ENCODE peak calls at places on chromosome 7, in eight cellular contexts. One of them, this sample, is unnamed. For H3K36me3, the result is how much of the 10 kb centered on the place peaks cover.

GRCh38 chr7:105718511-105718925 is 137.2 kb upstream of the EFCAB10 start:
- DNase-seq in thoracic aorta: no peak
- DNase-seq in keratinocyte: no peak
- DNase-seq in mammary epithelial cell: peak
- DNase-seq in suprapubic skin: no peak
- DNase-seq in adipocyte: no peak
- DNase-seq in lung: no peak
- DNase-seq in pancreas: peak
- DNase-seq in this sample: no peak

GRCh38 chr7:75536940-75537538 is 44.9 kb downstream of the SPDYE5 start:
- DNase-seq in adipocyte: no peak
- DNase-seq in pancreas: no peak
- DNase-seq in mammary epithelial cell: no peak
- DNase-seq in keratinocyte: no peak
- DNase-seq in thoracic aorta: no peak
- DNase-seq in lung: no peak
- DNase-seq in suprapubic skin: no peak
- DNase-seq in this sample: no peak

GRCh38 chr7:150307904-150308303 is 15.3 kb upstream of the LRRC61 start:
- DNase-seq in pancreas: no peak
- DNase-seq in mammary epithelial cell: no peak
- DNase-seq in thoracic aorta: no peak
- DNase-seq in keratinocyte: no peak
- DNase-seq in adipocyte: no peak
- DNase-seq in lung: no peak
- DNase-seq in suprapubic skin: no peak
- DNase-seq in this sample: no peak

GRCh38 chr7:96216373-96216772 is 105.5 kb downstream of the SLC25A13 start:
- DNase-seq in mammary epithelial cell: no peak
- DNase-seq in pancreas: no peak
- DNase-seq in lung: no peak
- DNase-seq in thoracic aorta: no peak
- DNase-seq in keratinocyte: no peak
- DNase-seq in adipocyte: no peak
- DNase-seq in suprapubic skin: no peak
- DNase-seq in this sample: no peak

GRCh38 chr7:98229991-98230745 is 18.9 kb downstream of the BHLHA15 start:
- DNase-seq in lung: no peak
- DNase-seq in keratinocyte: no peak
- DNase-seq in adipocyte: no peak
- DNase-seq in suprapubic skin: no peak
- DNase-seq in pancreas: no peak
- DNase-seq in mammary epithelial cell: no peak
- DNase-seq in thoracic aorta: no peak
- DNase-seq in this sample: no peak

GRCh38 chr7:31160956-31161355 is 108.8 kb downstream of the ADCYAP1R1 start:
- DNase-seq in keratinocyte: no peak
- DNase-seq in thoracic aorta: no peak
- DNase-seq in pancreas: no peak
- DNase-seq in lung: no peak
- DNase-seq in adipocyte: no peak
- DNase-seq in mammary epithelial cell: no peak
- DNase-seq in suprapubic skin: no peak
- DNase-seq in this sample: no peak

GRCh38 chr7:149302222-149302621 is 40.2 kb downstream of the ZNF783 start:
- DNase-seq in suprapubic skin: no peak
- DNase-seq in mammary epithelial cell: no peak
- DNase-seq in thoracic aorta: no peak
- DNase-seq in adipocyte: no peak
- DNase-seq in keratinocyte: no peak
- DNase-seq in lung: no peak
- DNase-seq in pancreas: no peak
- DNase-seq in this sample: no peak

GRCh38 chr7:93894426-93894825 is 3.9 kb upstream of the TFPI2 start:
- DNase-seq in mammary epithelial cell: no peak
- DNase-seq in lung: no peak
- DNase-seq in adipocyte: no peak
- DNase-seq in keratinocyte: no peak
- DNase-seq in suprapubic skin: no peak
- DNase-seq in thoracic aorta: no peak
- DNase-seq in pancreas: no peak
- DNase-seq in this sample: no peak

GRCh38 chr7:150949564-150949963 is 28.6 kb downstream of the KCNH2 start:
- DNase-seq in pancreas: no peak
- DNase-seq in suprapubic skin: peak
- DNase-seq in thoracic aorta: no peak
- DNase-seq in mammary epithelial cell: no peak
- DNase-seq in lung: no peak
- DNase-seq in keratinocyte: no peak
- DNase-seq in adipocyte: no peak
- DNase-seq in this sample: no peak

GRCh38 chr7:135390829-135391228 is 119.1 kb downstream of the CNOT4 start:
- DNase-seq in pancreas: no peak
- DNase-seq in suprapubic skin: no peak
- DNase-seq in adipocyte: no peak
- DNase-seq in mammary epithelial cell: no peak
- DNase-seq in thoracic aorta: no peak
- DNase-seq in lung: no peak
- DNase-seq in keratinocyte: no peak
- DNase-seq in this sample: no peak
- H3K36me3 ChIP-seq in pancreas: under half
- H3K36me3 ChIP-seq in suprapubic skin: under half
- H3K36me3 ChIP-seq in adipocyte: under half
- H3K36me3 ChIP-seq in mammary epithelial cell: under half
- H3K36me3 ChIP-seq in thoracic aorta: under half
- H3K36me3 ChIP-seq in lung: under half
- H3K36me3 ChIP-seq in keratinocyte: under half
- H3K36me3 ChIP-seq in this sample: under half

DNA sequence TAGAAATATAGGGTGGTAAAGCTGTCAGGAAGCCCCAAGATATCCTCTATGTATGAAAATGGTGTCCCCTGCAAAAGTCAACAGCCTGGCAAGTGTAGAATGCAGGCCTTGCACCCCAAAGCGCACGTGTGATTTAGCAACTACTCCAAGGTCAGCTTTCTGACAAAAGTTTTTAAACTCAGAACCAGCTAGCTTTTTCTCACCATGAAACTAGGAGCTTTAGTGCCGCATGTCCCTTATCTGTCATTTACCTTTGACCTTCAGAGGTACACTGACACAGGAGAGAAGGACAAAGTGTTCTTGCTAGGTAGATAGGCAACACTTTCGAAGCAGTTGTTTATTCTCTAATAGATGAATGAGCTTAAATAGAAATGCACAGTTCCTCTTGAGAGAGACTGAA is 70.9 kb downstream of the RBM33 start:
- DNase-seq in lung: no peak
- DNase-seq in suprapubic skin: no peak
- DNase-seq in keratinocyte: no peak
- DNase-seq in mammary epithelial cell: no peak
- DNase-seq in thoracic aorta: no peak
- DNase-seq in pancreas: no peak
- DNase-seq in adipocyte: no peak
- DNase-seq in this sample: no peak
- H3K36me3 ChIP-seq in lung: under half
- H3K36me3 ChIP-seq in suprapubic skin: half or more
- H3K36me3 ChIP-seq in keratinocyte: under half
- H3K36me3 ChIP-seq in mammary epithelial cell: under half
- H3K36me3 ChIP-seq in thoracic aorta: under half
- H3K36me3 ChIP-seq in pancreas: under half
- H3K36me3 ChIP-seq in adipocyte: under half
- H3K36me3 ChIP-seq in this sample: half or more

DNA sequence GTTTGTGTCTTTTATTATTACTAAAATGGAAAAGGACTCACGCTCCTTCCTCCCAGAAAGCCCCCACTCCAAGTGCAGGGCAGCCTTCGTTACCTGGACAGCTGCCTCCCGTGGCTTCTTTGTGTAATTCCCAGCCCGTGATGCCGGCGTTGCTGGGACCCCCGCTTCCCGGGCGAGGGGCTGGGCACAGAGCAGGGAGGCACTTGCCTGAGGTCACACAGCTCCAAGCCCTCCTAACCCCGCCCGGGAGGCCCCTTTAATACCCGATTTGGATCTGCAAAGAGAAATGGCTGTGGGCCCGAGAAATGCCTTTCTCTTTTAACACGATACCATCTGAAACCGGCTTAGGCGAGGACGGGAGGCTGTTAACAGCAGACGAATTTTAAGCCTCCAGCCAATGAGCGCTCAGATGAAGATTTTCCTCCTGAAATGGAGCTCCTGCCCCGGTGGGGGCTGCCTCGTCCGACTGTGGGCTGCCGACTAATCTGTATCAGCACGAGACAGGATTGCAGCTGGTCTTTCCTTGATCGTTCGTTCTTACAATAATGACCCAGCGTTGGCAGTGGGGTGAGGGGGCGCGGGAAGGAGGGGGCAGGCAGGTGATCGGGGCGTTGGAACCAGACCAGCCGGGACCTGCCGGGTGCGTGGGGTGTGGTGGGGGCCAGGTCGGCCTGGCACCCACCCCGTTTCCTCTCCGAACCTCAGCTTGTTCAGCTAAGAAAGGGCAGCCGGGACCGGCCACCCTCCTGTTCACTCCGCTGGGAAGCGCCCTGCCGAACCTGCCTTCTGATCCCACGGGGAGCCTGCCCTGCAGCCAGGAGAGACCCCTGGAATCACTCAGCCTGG is 36.3 kb upstream of the FOXL3 start:
- DNase-seq in keratinocyte: no peak
- DNase-seq in adipocyte: no peak
- DNase-seq in mammary epithelial cell: no peak
- DNase-seq in pancreas: no peak
- DNase-seq in thoracic aorta: no peak
- DNase-seq in lung: no peak
- DNase-seq in suprapubic skin: no peak
- DNase-seq in this sample: no peak
- H3K36me3 ChIP-seq in keratinocyte: under half
- H3K36me3 ChIP-seq in adipocyte: half or more
- H3K36me3 ChIP-seq in mammary epithelial cell: under half
- H3K36me3 ChIP-seq in pancreas: under half
- H3K36me3 ChIP-seq in thoracic aorta: half or more
- H3K36me3 ChIP-seq in lung: under half
- H3K36me3 ChIP-seq in suprapubic skin: half or more
- H3K36me3 ChIP-seq in this sample: under half

GRCh38 chr7:17912050-17912449 is 28.2 kb downstream of the SNX13 start:
- DNase-seq in keratinocyte: no peak
- DNase-seq in pancreas: no peak
- DNase-seq in lung: no peak
- DNase-seq in mammary epithelial cell: no peak
- DNase-seq in suprapubic skin: no peak
- DNase-seq in thoracic aorta: no peak
- DNase-seq in adipocyte: no peak
- DNase-seq in this sample: no peak

GRCh38 chr7:17912536-17913235 is 27.6 kb downstream of the SNX13 start:
- DNase-seq in suprapubic skin: no peak
- DNase-seq in adipocyte: no peak
- DNase-seq in keratinocyte: no peak
- DNase-seq in pancreas: no peak
- DNase-seq in lung: no peak
- DNase-seq in mammary epithelial cell: no peak
- DNase-seq in thoracic aorta: no peak
- DNase-seq in this sample: no peak

GRCh38 chr7:17913250-17913649 is 27.0 kb downstream of the SNX13 start:
- DNase-seq in thoracic aorta: no peak
- DNase-seq in suprapubic skin: no peak
- DNase-seq in adipocyte: no peak
- DNase-seq in lung: no peak
- DNase-seq in pancreas: no peak
- DNase-seq in mammary epithelial cell: no peak
- DNase-seq in keratinocyte: no peak
- DNase-seq in this sample: no peak

GRCh38 chr7:17907014-17907413 is 33.3 kb downstream of the SNX13 start:
- DNase-seq in adipocyte: no peak
- DNase-seq in pancreas: no peak
- DNase-seq in mammary epithelial cell: peak
- DNase-seq in thoracic aorta: no peak
- DNase-seq in suprapubic skin: no peak
- DNase-seq in lung: no peak
- DNase-seq in keratinocyte: no peak
- DNase-seq in this sample: no peak

DNA sequence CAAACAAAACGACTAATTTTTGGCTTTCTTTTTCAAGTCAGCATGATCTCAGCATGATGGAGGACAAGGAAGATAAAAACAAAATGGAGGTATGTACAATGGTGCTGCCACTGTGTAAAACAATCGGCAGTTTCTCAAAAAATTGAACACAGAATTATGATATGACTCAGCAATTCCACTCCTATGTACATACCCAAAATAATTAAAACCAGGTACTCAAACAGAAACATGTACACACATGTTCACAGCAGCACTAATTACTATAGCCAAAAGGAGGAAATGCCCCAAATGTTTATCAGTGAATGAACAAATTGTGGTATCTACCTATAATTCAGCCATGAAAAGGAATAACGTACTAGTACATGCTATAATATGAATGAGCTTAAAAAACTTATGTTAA is 29.9 kb downstream of the SNX13 start:
- DNase-seq in pancreas: no peak
- DNase-seq in suprapubic skin: no peak
- DNase-seq in thoracic aorta: no peak
- DNase-seq in keratinocyte: no peak
- DNase-seq in mammary epithelial cell: peak
- DNase-seq in lung: no peak
- DNase-seq in adipocyte: no peak
- DNase-seq in this sample: no peak
- H3K36me3 ChIP-seq in pancreas: under half
- H3K36me3 ChIP-seq in suprapubic skin: under half
- H3K36me3 ChIP-seq in thoracic aorta: under half
- H3K36me3 ChIP-seq in keratinocyte: under half
- H3K36me3 ChIP-seq in mammary epithelial cell: under half
- H3K36me3 ChIP-seq in lung: under half
- H3K36me3 ChIP-seq in adipocyte: under half
- H3K36me3 ChIP-seq in this sample: under half

DNA sequence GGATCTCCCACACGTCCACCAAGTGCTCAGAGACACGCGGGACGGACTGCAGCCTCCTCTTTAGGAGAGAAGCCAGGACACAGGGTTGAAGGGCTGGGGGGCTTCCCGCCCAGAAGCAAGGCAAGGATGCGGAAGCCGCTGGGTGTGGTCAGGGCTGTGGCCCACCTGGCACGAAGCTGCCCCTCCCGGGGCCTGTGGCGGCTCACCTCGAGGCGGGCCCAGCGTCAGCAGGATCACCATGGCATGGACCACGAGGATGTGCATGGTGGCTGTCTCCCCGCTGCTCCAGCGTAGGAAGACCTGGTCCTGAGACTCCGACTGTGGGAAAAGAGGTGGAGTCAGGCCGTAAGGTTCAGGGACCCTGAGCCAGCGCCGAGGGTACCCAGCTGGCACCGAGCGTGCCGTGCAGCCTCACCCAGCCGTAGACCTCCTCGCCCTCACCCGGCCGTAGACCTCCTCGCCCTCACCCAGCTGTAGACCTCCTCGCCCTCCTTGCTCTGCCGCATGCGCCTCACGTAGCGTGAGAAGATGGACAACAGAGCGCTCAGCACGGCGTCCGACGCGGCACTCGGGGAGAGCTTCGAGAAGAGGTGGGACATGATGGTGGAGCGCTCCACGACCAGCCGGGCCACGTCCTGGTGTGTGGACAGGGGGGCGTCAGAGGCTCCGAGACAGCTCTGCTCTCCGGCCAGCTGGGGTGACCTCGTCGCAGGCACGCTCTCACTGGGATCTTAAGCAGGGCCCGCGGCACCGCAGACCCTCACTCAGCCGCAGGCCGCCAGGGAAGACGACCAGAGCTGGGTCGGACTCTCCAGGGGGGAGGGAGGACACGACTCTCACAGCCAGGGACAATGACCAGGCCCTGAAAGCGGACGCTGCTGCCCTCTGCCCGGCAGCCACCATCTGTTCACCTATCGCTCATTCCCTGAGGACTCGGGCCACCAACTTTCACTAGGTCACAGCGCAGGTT is 20.4 kb downstream of the INTS1 start:
- DNase-seq in lung: no peak
- DNase-seq in mammary epithelial cell: no peak
- DNase-seq in adipocyte: no peak
- DNase-seq in suprapubic skin: no peak
- DNase-seq in keratinocyte: no peak
- DNase-seq in thoracic aorta: no peak
- DNase-seq in pancreas: no peak
- DNase-seq in this sample: no peak
- H3K36me3 ChIP-seq in lung: under half
- H3K36me3 ChIP-seq in mammary epithelial cell: under half
- H3K36me3 ChIP-seq in adipocyte: half or more
- H3K36me3 ChIP-seq in suprapubic skin: half or more
- H3K36me3 ChIP-seq in keratinocyte: under half
- H3K36me3 ChIP-seq in thoracic aorta: half or more
- H3K36me3 ChIP-seq in pancreas: half or more
- H3K36me3 ChIP-seq in this sample: half or more